ENCODE peak calls at places on chromosomes 3 and 15, in eight cellular contexts. V is OCI-LY7; F is pancreas; C is A549; L is tibial nerve; E is cardiac muscle cell; Y is CD8-positive, alpha-beta T cell; O is heart left ventricle. D is an unnamed sample. For H3K4me1, the result is how much of the 10 kb centered on the place peaks cover.

GRCh38 chr3:185824051-185824466 is 783 bp downstream of the IGF2BP2 start:
- DNase-seq in Y (no peak), V (no peak), O (peak), E (peak), F (peak), C (no peak), L (no peak), D (no peak)

GRCh38 chr3:195137638-195138588 is 133.0 kb downstream of the XXYLT1 start:
- DNase-seq in C (no peak), F (no peak), E (no peak), O (no peak), V (no peak), L (no peak), Y (no peak), D (no peak)

GRCh38 chr3:28326458-28326926 is 22.0 kb upstream of the ZCWPW2 start:
- DNase-seq in O (no peak), L (no peak), Y (peak), F (no peak), C (no peak), V (no peak), E (no peak), D (no peak)

GRCh38 chr3:173933113-173933512 is 535.6 kb downstream of the NLGN1 start:
- DNase-seq in V (no peak), E (no peak), F (no peak), C (no peak), Y (no peak), O (no peak), L (no peak), D (no peak)

GRCh38 chr3:57961828-57962447 is 46.3 kb upstream of the FLNB start:
- DNase-seq in F (no peak), C (peak), V (peak), O (no peak), E (peak), Y (no peak), L (no peak), D (no peak)

GRCh38 chr3:146308682-146309081 is 57.8 kb upstream of the PLSCR4 start:
- DNase-seq in O (no peak), L (peak), E (peak), C (peak), V (no peak), Y (no peak), F (no peak), D (no peak)

GRCh38 chr15:64224508-64224907 is 61.7 kb upstream of the PPIB start:
- DNase-seq in Y (no peak), O (peak), L (peak), V (no peak), E (peak), C (no peak), F (no peak), D (no peak)

GRCh38 chr3:148588291-148588690 is 109.4 kb upstream of the AGTR1 start:
- DNase-seq in F (no peak), O (no peak), E (no peak), Y (no peak), V (no peak), L (no peak), C (no peak), D (no peak)

GRCh38 chr3:111724694-111725093 is 129.5 kb upstream of the ZBED2 start:
- DNase-seq in V (no peak), O (no peak), L (no peak), F (no peak), C (no peak), Y (no peak), E (no peak), D (no peak)

GRCh38 chr15:74392402-74392876 is 25.0 kb upstream of the CYP11A1 start:
- DNase-seq in L (no peak), F (no peak), O (no peak), Y (no peak), C (no peak), E (no peak), V (no peak), D (no peak)

GRCh38 chr15:70636540-70637165 is 126.7 kb downstream of the UACA start:
- DNase-seq in V (no peak), F (no peak), O (no peak), E (peak), Y (no peak), L (no peak), C (peak), D (no peak)

GRCh38 chr3:55519016-55519415 is 31.9 kb upstream of the WNT5A start:
- DNase-seq in O (no peak), C (peak), L (no peak), V (no peak), E (no peak), Y (no peak), F (no peak), D (no peak)

GRCh38 chr3:57397175-57398026 is 104.9 kb upstream of the ASB14 start:
- DNase-seq in Y (peak), O (peak), C (peak), F (peak), E (peak), V (peak), L (peak), D (no peak)

GRCh38 chr3:172561894-172562664 is 38.8 kb upstream of the TNFSF10 start:
- DNase-seq in L (no peak), V (no peak), F (no peak), Y (no peak), E (no peak), C (peak), O (no peak), D (no peak)

GRCh38 chr3:78689378-78689777 is 1078.4 kb downstream of the ROBO1 start:
- DNase-seq in F (no peak), Y (no peak), L (no peak), V (no peak), O (no peak), E (no peak), C (no peak), D (no peak)

DNA sequence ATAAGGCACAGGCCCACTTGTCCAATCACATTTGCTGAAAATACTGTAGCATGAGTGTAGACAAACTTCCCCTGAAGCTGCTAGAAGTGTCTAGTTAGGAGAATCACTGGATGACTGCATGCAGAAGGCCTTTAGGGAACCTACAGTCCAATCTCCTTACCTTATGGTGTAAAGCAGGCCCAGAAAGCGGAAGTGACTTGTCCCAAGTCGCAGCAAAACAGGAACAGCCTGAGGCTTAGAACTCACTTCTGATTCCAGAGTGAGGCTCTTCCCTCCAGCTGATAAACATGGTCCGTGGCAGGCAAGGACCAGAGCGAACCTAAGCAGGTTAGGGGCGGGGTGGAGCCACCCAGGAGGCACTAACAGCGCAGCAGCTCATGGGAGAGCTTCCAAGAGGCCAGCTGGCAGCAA is 2.5 kb downstream of the GRAMD2A start:
- DNase-seq in Y (no peak), O (no peak), E (no peak), C (peak), F (no peak), L (no peak), V (no peak), D (no peak)
- H3K27ac ChIP-seq in Y (no peak), O (no peak), E (no peak), C (no peak), F (no peak), L (no peak), V (no peak), D (peak)

GRCh38 chr3:153903430-153903829 is 217.8 kb upstream of the ARHGEF26 start:
- DNase-seq in Y (no peak), L (no peak), O (no peak), C (peak), E (no peak), F (no peak), V (no peak), D (no peak)
- TF ChIP-seq CTCF in Y (no peak), L (no peak), O (no peak), C (no peak), E (no peak), F (no peak), V (peak), D (no peak)

GRCh38 chr3:159787191-159787590 is 201.4 kb upstream of the IL12A start:
- DNase-seq in O (no peak), L (no peak), F (no peak), Y (no peak), V (no peak), C (peak), E (peak), D (no peak)

GRCh38 chr3:159788291-159788690 is 200.3 kb upstream of the IL12A start:
- DNase-seq in O (no peak), Y (no peak), C (no peak), F (no peak), V (no peak), E (peak), L (no peak), D (no peak)

GRCh38 chr3:159787794-159788205 is 200.8 kb upstream of the IL12A start:
- DNase-seq in F (no peak), C (peak), Y (no peak), L (no peak), E (peak), O (no peak), V (no peak), D (no peak)

GRCh38 chr3:159785276-159785675 is 203.4 kb upstream of the IL12A start:
- DNase-seq in E (peak), O (no peak), C (peak), Y (no peak), V (no peak), L (no peak), F (no peak), D (no peak)

DNA sequence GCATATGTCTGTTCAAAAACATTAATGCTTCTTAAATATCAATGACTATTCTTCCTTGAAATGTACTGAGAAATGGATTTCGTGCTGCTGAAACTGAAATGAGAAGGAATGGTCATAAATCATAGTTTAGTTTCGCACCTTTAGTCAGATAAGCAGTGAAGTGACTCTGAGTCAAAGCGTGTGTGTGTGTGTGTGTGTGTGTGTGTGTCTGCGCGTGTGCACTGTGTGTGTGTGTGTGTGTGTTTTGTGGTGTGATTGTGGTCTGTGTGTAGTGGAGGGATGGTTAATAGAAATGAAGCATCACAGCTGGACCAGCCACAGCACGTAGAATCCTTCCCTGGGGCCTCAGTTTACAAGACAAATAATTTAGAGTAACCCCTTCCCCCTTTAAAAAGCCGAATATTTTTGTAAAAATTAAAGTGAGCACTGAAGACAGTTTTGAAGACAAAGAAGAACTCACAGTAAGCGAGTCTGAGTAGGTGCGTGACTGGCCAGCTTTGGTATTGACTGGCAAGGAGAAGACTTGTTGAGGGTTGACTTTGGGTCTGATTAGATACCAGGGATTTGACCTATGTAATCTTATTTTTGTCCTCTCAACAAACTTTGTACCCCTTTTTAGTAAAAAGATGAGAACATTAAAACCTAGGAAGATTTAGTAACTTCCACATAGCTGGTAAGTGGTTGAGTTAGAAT is 202.0 kb upstream of the IL12A start:
- DNase-seq in F (no peak), Y (no peak), V (no peak), C (peak), L (no peak), E (no peak), O (no peak), D (no peak)
- H3K4me1 ChIP-seq in F (under half), Y (under half), V (under half), C (half or more), L (under half), E (under half), O (under half), D (under half)

DNA sequence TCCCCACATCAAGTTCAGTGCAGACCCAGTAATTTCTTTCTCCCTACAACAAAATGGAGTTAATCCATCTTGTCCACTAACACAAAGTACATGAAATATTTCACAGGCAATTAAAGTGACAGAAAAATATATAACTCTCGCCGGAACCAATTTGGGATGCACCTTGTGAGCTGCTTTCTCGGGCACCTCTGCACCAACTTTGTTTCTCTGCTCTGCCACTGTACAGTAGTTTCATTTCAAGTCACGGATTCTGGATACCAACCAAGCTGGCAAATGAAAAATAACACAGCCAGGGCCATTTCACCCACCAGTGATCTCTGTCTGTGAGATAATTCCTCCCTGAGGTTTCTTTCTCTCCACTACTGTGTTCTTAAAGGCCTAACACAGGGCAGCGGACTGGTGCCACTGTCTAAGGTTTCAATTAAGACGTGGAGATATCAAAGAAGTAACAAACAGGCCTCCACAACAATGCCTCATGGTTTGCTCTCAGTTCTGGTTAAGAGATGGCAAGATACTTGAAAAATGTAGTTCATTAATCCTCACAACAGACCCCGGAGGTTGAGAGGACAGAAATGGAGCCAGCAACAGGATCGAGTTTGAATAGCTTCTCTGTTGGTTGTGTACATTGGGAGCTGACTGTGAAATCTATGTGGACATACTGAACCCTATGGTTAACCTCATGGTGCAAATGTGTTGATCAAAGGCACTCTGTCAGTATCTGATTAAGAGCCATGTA is 470.3 kb downstream of the EPHA3 start:
- DNase-seq in C (no peak), Y (no peak), F (no peak), V (no peak), E (no peak), L (no peak), O (no peak), D (no peak)
- H3K27ac ChIP-seq in C (no peak), Y (no peak), F (no peak), V (no peak), E (no peak), L (no peak), O (no peak), D (no peak)